ENCODE peak calls at places on chromosomes 1 and 21, in four cellular contexts. D, S, I and W are unnamed samples.

GRCh38 chr1:228405200-228405978 is 1.2 kb downstream of the TRIM11 start:
- DNase-seq in D (no peak), S (no peak), I (no peak), W (no peak)

GRCh38 chr1:185960377-185961151 is 226.4 kb downstream of the HMCN1 start:
- DNase-seq in D (no peak), S (no peak), I (no peak), W (no peak)

GRCh38 chr1:59244891-59245290 is 52.0 kb upstream of the FGGY start:
- DNase-seq in D (no peak), S (no peak), I (no peak), W (no peak)

GRCh38 chr1:42940851-42941639 is 17.6 kb downstream of the SLC2A1 start:
- DNase-seq in D (no peak), S (peak; percentile 83), I (no peak), W (no peak)

GRCh38 chr1:101236546-101237228 is at the start of gene S1PR1:
- DNase-seq in D (peak; percentile 15), S (peak; percentile 18), I (no peak), W (peak; percentile 34)

GRCh38 chr1:172742599-172743500 is 83.9 kb downstream of the FASLG start:
- DNase-seq in D (peak; percentile 44), S (no peak), I (no peak), W (no peak)

GRCh38 chr1:36992139-36992940 is 42.0 kb downstream of the GRIK3 start:
- DNase-seq in D (no peak), S (no peak), I (no peak), W (no peak)

GRCh38 chr1:154423303-154423987 is 18.3 kb downstream of the IL6R start:
- DNase-seq in D (no peak), S (no peak), I (peak; percentile 78), W (no peak)

GRCh38 chr1:2836333-2836970 is 35.0 kb upstream of the TTC34 start:
- DNase-seq in D (no peak), S (no peak), I (no peak), W (no peak)

GRCh38 chr1:171998711-171999110 is 157.4 kb downstream of the DNM3 start:
- DNase-seq in D (no peak), S (no peak), I (no peak), W (no peak)

GRCh38 chr1:38744452-38745350 is 114.9 kb downstream of the RRAGC start:
- DNase-seq in D (no peak), S (no peak), I (no peak), W (no peak)

GRCh38 chr1:204080163-204080903 is 7.4 kb downstream of the SOX13 start:
- DNase-seq in D (no peak), S (peak; percentile 98), I (no peak), W (no peak)

GRCh38 chr1:66938618-66939017 is 13.8 kb downstream of the MIER1 start:
- DNase-seq in D (no peak), S (no peak), I (no peak), W (no peak)

GRCh38 chr21:20644552-20644951 is 353.7 kb upstream of the NCAM2 start:
- DNase-seq in D (no peak), S (no peak), I (no peak), W (no peak)

GRCh38 chr1:118988186-118989005 is at the start of gene TBX15:
- DNase-seq in D (no peak), S (no peak), I (no peak), W (no peak)